ENCODE peak calls at places on chromosomes 13 and 19, in seven cellular contexts. P, T, C, N, W, H and J are unnamed samples. For H3K36me3, the result is how much of the 10 kb centered on the place peaks cover.

GRCh38 chr19:32406161-32407003 is 812 bp downstream of the DPY19L3 start:
- DNase-seq in P (no peak), T (no peak), C (no peak), N (no peak), W (no peak), H (no peak), J (peak)

GRCh38 chr19:16000024-16000687 is 51.3 kb downstream of the OR10H4 start:
- DNase-seq in P (peak), T (no peak), C (no peak), N (no peak), W (no peak), H (no peak), J (no peak)

GRCh38 chr13:80340643-80341097 is 256 bp downstream of the SPRY2 start:
- DNase-seq in P (peak), T (no peak), C (peak), N (peak), W (peak), H (no peak), J (peak)

GRCh38 chr19:2213799-2214198 is 22.3 kb downstream of the PLEKHJ1 start:
- DNase-seq in P (no peak), T (no peak), C (peak), N (no peak), W (no peak), H (no peak), J (no peak)

GRCh38 chr19:45474191-45474940 is 6.6 kb downstream of the FOSB start:
- DNase-seq in P (no peak), T (no peak), C (no peak), N (no peak), W (no peak), H (no peak), J (no peak)

GRCh38 chr19:10892256-10892655 is 20.9 kb downstream of the CARM1 start:
- DNase-seq in P (no peak), T (no peak), C (no peak), N (no peak), W (no peak), H (no peak), J (no peak)

GRCh38 chr13:91922969-91923592 is 524.7 kb downstream of the GPC5 start:
- DNase-seq in P (no peak), T (no peak), C (peak), N (no peak), W (no peak), H (no peak), J (peak)

GRCh38 chr19:47230122-47230920 is 678 bp downstream of the BBC3 start:
- DNase-seq in P (peak), T (peak), C (peak), N (peak), W (peak), H (peak), J (no peak)

GRCh38 chr19:11196406-11197287 is 698 bp downstream of the KANK2 start:
- DNase-seq in P (peak), T (peak), C (peak), N (peak), W (no peak), H (peak), J (peak)

GRCh38 chr13:111893607-111894443 is 173.1 kb upstream of the SOX1 start:
- DNase-seq in P (peak), T (no peak), C (no peak), N (no peak), W (no peak), H (no peak), J (peak)

GRCh38 chr19:23896912-23897311 is 17.8 kb upstream of the ZNF726 start:
- DNase-seq in P (no peak), T (no peak), C (no peak), N (no peak), W (no peak), H (no peak), J (no peak)

GRCh38 chr13:49791753-49792549 is 531 bp downstream of the KPNA3 start:
- DNase-seq in P (peak), T (peak), C (peak), N (peak), W (peak), H (no peak), J (peak)

GRCh38 chr19:5805465-5806132 is 732 bp downstream of the NRTN start:
- DNase-seq in P (no peak), T (peak), C (peak), N (peak), W (peak), H (peak), J (peak)

GRCh38 chr19:49677232-49677881 is at the start of gene PRMT1:
- DNase-seq in P (no peak), T (no peak), C (no peak), N (no peak), W (no peak), H (peak), J (peak)

GRCh38 chr13:26971990-26972888 is 199.4 kb downstream of the USP12 start:
- DNase-seq in P (no peak), T (peak), C (peak), N (no peak), W (no peak), H (no peak), J (peak)

GRCh38 chr19:48445256-48445605 is 552 bp upstream of the GRWD1 start:
- DNase-seq in P (no peak), T (no peak), C (peak), N (no peak), W (peak), H (no peak), J (peak)

GRCh38 chr19:15137777-15138176 is 30.6 kb downstream of the SYDE1 start:
- DNase-seq in P (no peak), T (no peak), C (peak), N (no peak), W (no peak), H (no peak), J (no peak)

GRCh38 chr13:44508562-44509062 is 67.5 kb downstream of the TSC22D1 start:
- DNase-seq in P (no peak), T (no peak), C (no peak), N (no peak), W (no peak), H (no peak), J (no peak)

GRCh38 chr13:29038700-29039099 is 218.6 kb downstream of the MTUS2 start:
- DNase-seq in P (no peak), T (no peak), C (no peak), N (no peak), W (no peak), H (no peak), J (no peak)

GRCh38 chr13:90098580-90098979 is 1248.9 kb upstream of the MIR17HG start:
- DNase-seq in P (no peak), T (no peak), C (no peak), N (no peak), W (no peak), H (no peak), J (no peak)

GRCh38 chr19:45507864-45508680 is 793 bp downstream of the VASP start:
- DNase-seq in P (peak), T (peak), C (no peak), N (no peak), W (no peak), H (peak), J (peak)

GRCh38 chr13:24146961-24147569 is 13.5 kb upstream of the SPATA13 start:
- DNase-seq in P (no peak), T (no peak), C (no peak), N (no peak), W (no peak), H (no peak), J (no peak)

GRCh38 chr13:41244555-41244954 is 18.8 kb downstream of the MTRF1 start:
- DNase-seq in P (no peak), T (no peak), C (peak), N (no peak), W (no peak), H (no peak), J (no peak)

GRCh38 chr13:90321281-90321931 is 1026.1 kb upstream of the MIR17HG start:
- DNase-seq in P (no peak), T (no peak), C (no peak), N (no peak), W (no peak), H (no peak), J (no peak)

GRCh38 chr19:4199699-4200293 is 17.3 kb downstream of the ANKRD24 start:
- DNase-seq in P (no peak), T (no peak), C (no peak), N (no peak), W (no peak), H (no peak), J (no peak)

GRCh38 chr19:47253467-47253881 is 2.9 kb upstream of the CCDC9 start:
- DNase-seq in P (no peak), T (no peak), C (peak), N (no peak), W (no peak), H (no peak), J (peak)

GRCh38 chr19:50417138-50417849 is 1.4 kb upstream of the SPIB start:
- DNase-seq in P (no peak), T (peak), C (no peak), N (no peak), W (no peak), H (no peak), J (no peak)

GRCh38 chr13:30308548-30308947 is 1.2 kb upstream of the KATNAL1 start:
- DNase-seq in P (no peak), T (no peak), C (peak), N (no peak), W (no peak), H (no peak), J (peak)

GRCh38 chr19:57825501-57825900 is 4.6 kb upstream of the ZNF587B start:
- DNase-seq in P (no peak), T (no peak), C (no peak), N (no peak), W (no peak), H (no peak), J (no peak)

GRCh38 chr13:60759499-60759898 is 362.5 kb downstream of the TDRD3 start:
- DNase-seq in P (no peak), T (peak), C (no peak), N (no peak), W (no peak), H (no peak), J (peak)

GRCh38 chr19:49792829-49793560 is 20.1 kb downstream of the FUZ start:
- DNase-seq in P (peak), T (no peak), C (no peak), N (no peak), W (no peak), H (no peak), J (no peak)

GRCh38 chr19:47390533-47391488 is 28.5 kb downstream of the MEIS3 start:
- DNase-seq in P (no peak), T (no peak), C (no peak), N (no peak), W (no peak), H (no peak), J (peak)

GRCh38 chr19:56153507-56153906 is 12.4 kb downstream of the ZNF444 start:
- DNase-seq in P (no peak), T (no peak), C (no peak), N (no peak), W (no peak), H (no peak), J (no peak)

GRCh38 chr13:87527036-87527435 is 144.1 kb upstream of the SLITRK5 start:
- DNase-seq in P (no peak), T (no peak), C (no peak), N (no peak), W (no peak), H (no peak), J (no peak)

GRCh38 chr13:65917731-65918130 is 1312.4 kb downstream of the PCDH9 start:
- DNase-seq in P (no peak), T (no peak), C (no peak), N (no peak), W (no peak), H (no peak), J (no peak)

GRCh38 chr13:52851153-52851962 is 2.9 kb upstream of the PCDH8 start:
- DNase-seq in P (no peak), T (peak), C (peak), N (no peak), W (peak), H (peak), J (peak)

GRCh38 chr13:25324100-25324499 is 22.7 kb downstream of the NUP58 start:
- DNase-seq in P (no peak), T (no peak), C (no peak), N (no peak), W (no peak), H (no peak), J (no peak)
- H3K36me3 ChIP-seq in P (half or more), T (under half), C (under half), N (under half), W (under half), H (under half), J (half or more)

GRCh38 chr19:41861846-41862245 is 1.8 kb downstream of the RPS19 start:
- DNase-seq in P (no peak), T (no peak), C (no peak), N (no peak), W (no peak), H (no peak), J (no peak)

GRCh38 chr19:41862445-41862986 is 2.5 kb downstream of the RPS19 start:
- DNase-seq in P (no peak), T (no peak), C (no peak), N (no peak), W (no peak), H (no peak), J (no peak)

GRCh38 chr19:41860419-41861097 is 503 bp downstream of the RPS19 start:
- DNase-seq in P (no peak), T (no peak), C (peak), N (no peak), W (no peak), H (no peak), J (no peak)

GRCh38 chr19:41859618-41860418 is at the start of gene RPS19:
- DNase-seq in P (peak), T (peak), C (peak), N (peak), W (peak), H (peak), J (peak)

GRCh38 chr19:41861098-41861768 is 1.2 kb downstream of the RPS19 start:
- DNase-seq in P (no peak), T (no peak), C (no peak), N (no peak), W (no peak), H (no peak), J (no peak)
- H3K36me3 ChIP-seq in P (under half), T (under half), C (under half), N (under half), W (under half), H (under half), J (half or more)

GRCh38 chr13:108645376-108645775 is 16.0 kb downstream of the MYO16 start:
- DNase-seq in P (no peak), T (no peak), C (no peak), N (no peak), W (no peak), H (no peak), J (no peak)

DNA sequence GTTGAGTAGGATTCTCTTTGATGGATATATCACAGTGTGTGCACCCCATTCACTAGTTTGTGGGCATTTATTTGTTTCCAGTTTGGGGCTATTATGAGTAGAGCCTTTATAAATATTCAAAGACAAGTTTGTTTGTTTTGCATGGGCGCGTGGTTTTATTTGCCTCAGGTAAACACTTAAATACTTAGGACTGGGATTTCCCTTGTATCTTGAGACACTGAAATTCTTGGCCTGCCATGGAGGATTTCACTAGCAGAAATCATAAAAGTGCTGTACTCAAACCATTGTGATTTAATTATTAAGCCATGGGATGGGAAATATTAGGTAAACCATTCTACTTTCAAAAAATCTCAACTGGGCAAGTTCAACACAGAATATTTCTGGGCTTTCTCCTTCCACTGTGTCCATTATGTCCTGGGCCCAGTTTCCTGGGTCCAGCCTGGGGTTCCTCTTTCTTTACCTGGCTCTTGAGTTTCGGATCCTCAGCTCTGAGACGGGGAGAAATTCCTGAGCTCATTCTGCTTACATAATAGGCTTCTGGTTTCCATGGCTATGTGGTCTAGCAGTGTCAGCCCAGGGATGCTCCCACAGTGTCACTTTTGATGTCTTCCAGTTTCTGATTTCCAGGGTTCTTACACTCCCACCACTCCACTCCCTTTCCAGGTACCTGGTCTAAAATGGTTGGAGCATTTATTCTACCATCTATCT is 14.4 kb downstream of the MYO16 start:
- DNase-seq in P (no peak), T (no peak), C (no peak), N (no peak), W (no peak), H (no peak), J (no peak)
- H3K36me3 ChIP-seq in P (under half), T (under half), C (under half), N (under half), W (under half), H (under half), J (under half)

GRCh38 chr13:114015608-114016295 is 41.9 kb upstream of the C13orf46 start:
- DNase-seq in P (no peak), T (peak), C (peak), N (no peak), W (peak), H (no peak), J (no peak)

GRCh38 chr13:114016321-114017027 is 42.6 kb upstream of the C13orf46 start:
- DNase-seq in P (no peak), T (no peak), C (no peak), N (no peak), W (no peak), H (no peak), J (no peak)

GRCh38 chr13:114013952-114014629 is 40.2 kb upstream of the C13orf46 start:
- DNase-seq in P (no peak), T (no peak), C (no peak), N (no peak), W (no peak), H (no peak), J (no peak)

GRCh38 chr13:114013336-114013735 is 39.5 kb upstream of the C13orf46 start:
- DNase-seq in P (no peak), T (no peak), C (no peak), N (no peak), W (no peak), H (no peak), J (no peak)

DNA sequence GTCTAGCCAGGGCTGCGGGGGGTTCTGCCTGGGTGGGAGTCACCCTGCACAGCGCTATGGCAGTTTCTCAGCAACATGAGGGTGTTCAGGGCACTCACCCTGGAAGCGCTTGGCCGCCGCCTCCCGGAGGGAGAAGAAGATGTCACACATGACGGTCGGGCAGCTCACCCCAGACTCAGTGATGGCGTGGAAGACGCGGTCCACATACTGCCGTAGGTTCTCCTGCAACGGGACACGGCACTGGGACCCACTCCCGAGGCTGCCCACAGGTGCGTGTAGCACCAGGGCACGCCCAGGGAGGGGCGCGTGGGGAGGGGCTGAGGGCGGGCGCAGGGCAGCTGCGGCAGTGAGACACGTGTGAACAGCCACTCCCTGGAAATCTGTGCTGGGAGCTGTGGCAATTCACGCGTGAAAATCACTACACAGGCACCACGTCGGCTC is 41.3 kb upstream of the C13orf46 start:
- DNase-seq in P (no peak), T (no peak), C (no peak), N (no peak), W (no peak), H (no peak), J (no peak)
- H3K36me3 ChIP-seq in P (under half), T (under half), C (under half), N (under half), W (under half), H (under half), J (under half)

GRCh38 chr19:29817316-29817715 is 5.5 kb downstream of the CCNE1 start:
- DNase-seq in P (no peak), T (no peak), C (no peak), N (no peak), W (no peak), H (no peak), J (no peak)

GRCh38 chr19:29823581-29824330 is 12.0 kb downstream of the CCNE1 start:
- DNase-seq in P (peak), T (no peak), C (no peak), N (no peak), W (no peak), H (no peak), J (no peak)

GRCh38 chr19:29815231-29815630 is 3.4 kb downstream of the CCNE1 start:
- DNase-seq in P (no peak), T (no peak), C (no peak), N (no peak), W (no peak), H (no peak), J (peak)

GRCh38 chr19:29819986-29820385 is 8.2 kb downstream of the CCNE1 start:
- DNase-seq in P (no peak), T (no peak), C (no peak), N (no peak), W (no peak), H (no peak), J (no peak)

GRCh38 chr19:29819300-29819699 is 7.5 kb downstream of the CCNE1 start:
- DNase-seq in P (no peak), T (no peak), C (no peak), N (no peak), W (no peak), H (no peak), J (no peak)
- H3K36me3 ChIP-seq in P (under half), T (under half), C (under half), N (under half), W (under half), H (under half), J (under half)